ENCODE peak calls at places on chromosome 1, in seven cellular contexts. I is posterior cingulate gyrus; K is upper lobe of right lung; L is body of pancreas; X is T-helper 2 cell; D is sigmoid colon; E is stimulated activated CD4-positive, alpha-beta T cell treated with anti-CD3 and anti-CD28 coated beads, Interleukin-4, amount 100 ng/mL, for 48 hours. A is an unnamed sample.
A peak's percentile ranks its signal among the peaks of the same experiment; 100 is the strongest.

GRCh38 chr1:208581252-208581651 is 337.1 kb upstream of the PLXNA2 start:
- DNase-seq in I (no peak), K (no peak), L (no peak), X (no peak), D (no peak), E (no peak), A (peak; percentile 46)

GRCh38 chr1:27971674-27972073 is 11.9 kb downstream of the XKR8 start:
- DNase-seq in I (no peak), K (no peak), L (no peak), X (no peak), D (no peak), E (no peak), A (peak; percentile 68)

GRCh38 chr1:40606978-40607377 is 58.5 kb downstream of the RIMS3 start:
- DNase-seq in I (no peak), K (no peak), L (no peak), X (no peak), D (no peak), E (no peak), A (no peak)

GRCh38 chr1:108560430-108561144 is 687 bp downstream of the EEIG2 start:
- DNase-seq in I (peak; percentile 33), K (peak; percentile 66), L (peak; percentile 28), X (peak; percentile 33), D (peak; percentile 79), E (no peak), A (peak; percentile 80)

GRCh38 chr1:41528726-41529605 is 44.5 kb upstream of the EDN2 start:
- DNase-seq in I (no peak), K (peak; percentile 51), L (no peak), X (no peak), D (peak; percentile 20), E (no peak), A (no peak)

GRCh38 chr1:48035371-48036141 is 38.4 kb upstream of the TRABD2B start:
- DNase-seq in I (no peak), K (no peak), L (no peak), X (no peak), D (no peak), E (no peak), A (no peak)

GRCh38 chr1:23904748-23905357 is 8.3 kb downstream of the CNR2 start:
- DNase-seq in I (no peak), K (no peak), L (no peak), X (no peak), D (no peak), E (peak; percentile 16), A (no peak)

GRCh38 chr1:6466023-6466422 is at the start of gene TNFRSF25:
- DNase-seq in I (no peak), K (no peak), L (no peak), X (peak; percentile 63), D (no peak), E (no peak), A (no peak)

GRCh38 chr1:3283849-3284248 is 170.6 kb upstream of the ARHGEF16 start:
- DNase-seq in I (peak; percentile 57), K (peak; percentile 76), L (peak; percentile 63), X (no peak), D (no peak), E (peak; percentile 11), A (peak; percentile 2)

GRCh38 chr1:150564051-150564991 is 15.1 kb downstream of the MCL1 start:
- DNase-seq in I (no peak), K (no peak), L (no peak), X (no peak), D (peak; percentile 68), E (no peak), A (no peak)

GRCh38 chr1:29708381-29708780 is 472.1 kb downstream of the PTPRU start:
- DNase-seq in I (no peak), K (peak; percentile 30), L (no peak), X (no peak), D (no peak), E (no peak), A (no peak)

GRCh38 chr1:84603941-84604830 is 29.9 kb upstream of the CTBS start:
- DNase-seq in I (no peak), K (no peak), L (no peak), X (no peak), D (peak; percentile 78), E (no peak), A (no peak)

GRCh38 chr1:198212675-198213074 is 55.9 kb downstream of the NEK7 start:
- DNase-seq in I (no peak), K (no peak), L (no peak), X (no peak), D (no peak), E (no peak), A (no peak)

GRCh38 chr1:156577512-156577911 is 2.0 kb upstream of the TTC24 start:
- DNase-seq in I (no peak), K (no peak), L (no peak), X (no peak), D (peak; percentile 2), E (no peak), A (no peak)

GRCh38 chr1:230682882-230683610 is 30.9 kb downstream of the AGT start:
- DNase-seq in I (no peak), K (no peak), L (no peak), X (no peak), D (no peak), E (no peak), A (no peak)

GRCh38 chr1:168091720-168092119 is 45.0 kb downstream of the GPR161 start:
- DNase-seq in I (no peak), K (no peak), L (no peak), X (no peak), D (no peak), E (no peak), A (no peak)

GRCh38 chr1:203143671-203144070 is 16.1 kb downstream of the ADORA1 start:
- DNase-seq in I (no peak), K (no peak), L (no peak), X (no peak), D (no peak), E (no peak), A (peak; percentile 60)

GRCh38 chr1:81453971-81454370 is 346.8 kb upstream of the ADGRL2 start:
- DNase-seq in I (no peak), K (no peak), L (no peak), X (no peak), D (no peak), E (no peak), A (no peak)

GRCh38 chr1:87132664-87133000 is 196.0 kb upstream of the LMO4 start:
- DNase-seq in I (no peak), K (no peak), L (no peak), X (no peak), D (no peak), E (no peak), A (no peak)

GRCh38 chr1:61680500-61680899 is 44.4 kb downstream of the TM2D1 start:
- DNase-seq in I (peak; percentile 19), K (no peak), L (no peak), X (no peak), D (no peak), E (no peak), A (no peak)

GRCh38 chr1:11520531-11521233 is 41.7 kb downstream of the DISP3 start:
- DNase-seq in I (no peak), K (peak; percentile 48), L (no peak), X (no peak), D (peak; percentile 40), E (no peak), A (no peak)